ENCODE peak calls at places on chromosomes 1 and 21, in five cellular contexts. One of them, this sample, is unnamed. For H3K36me3, the result is how much of the 10 kb centered on the place peaks cover.

GRCh38 chr21:43792406-43792805 is 3.0 kb downstream of the RRP1 start:
- DNase-seq in K562: no peak
- DNase-seq in GM12878: no peak
- DNase-seq in GM23338: no peak
- DNase-seq in HepG2: no peak
- DNase-seq in this sample: no peak

GRCh38 chr1:244239261-244239770 is 188.2 kb downstream of the ZBTB18 start:
- DNase-seq in HepG2: no peak
- DNase-seq in K562: no peak
- DNase-seq in GM23338: no peak
- DNase-seq in GM12878: peak
- DNase-seq in this sample: no peak

GRCh38 chr1:161511018-161511755 is 5.9 kb downstream of the FCGR2A start:
- DNase-seq in K562: no peak
- DNase-seq in GM12878: no peak
- DNase-seq in GM23338: no peak
- DNase-seq in HepG2: no peak
- DNase-seq in this sample: no peak

GRCh38 chr1:182835811-182836210 is 3.3 kb upstream of the DHX9 start:
- DNase-seq in GM12878: no peak
- DNase-seq in GM23338: no peak
- DNase-seq in K562: no peak
- DNase-seq in HepG2: no peak
- DNase-seq in this sample: no peak

GRCh38 chr1:18926315-18927081 is 24.1 kb upstream of the ALDH4A1 start:
- DNase-seq in HepG2: no peak
- DNase-seq in GM23338: no peak
- DNase-seq in GM12878: peak
- DNase-seq in K562: peak
- DNase-seq in this sample: no peak

GRCh38 chr21:19853709-19854575 is 1144.3 kb upstream of the NCAM2 start:
- DNase-seq in HepG2: no peak
- DNase-seq in GM23338: peak
- DNase-seq in K562: peak
- DNase-seq in GM12878: no peak
- DNase-seq in this sample: peak

GRCh38 chr1:229363723-229364122 is 20.9 kb upstream of the CCSAP start:
- DNase-seq in K562: no peak
- DNase-seq in GM23338: peak
- DNase-seq in HepG2: no peak
- DNase-seq in GM12878: no peak
- DNase-seq in this sample: no peak

GRCh38 chr21:43609501-43610340 is 49.6 kb downstream of the HSF2BP start:
- DNase-seq in HepG2: peak
- DNase-seq in GM12878: no peak
- DNase-seq in GM23338: no peak
- DNase-seq in K562: no peak
- DNase-seq in this sample: no peak

GRCh38 chr1:116737020-116737854 is 17.0 kb upstream of the CD2 start:
- DNase-seq in GM23338: peak
- DNase-seq in K562: peak
- DNase-seq in HepG2: peak
- DNase-seq in GM12878: peak
- DNase-seq in this sample: peak

GRCh38 chr1:56411484-56412180 is 167.7 kb downstream of the PLPP3 start:
- DNase-seq in HepG2: no peak
- DNase-seq in GM23338: no peak
- DNase-seq in GM12878: no peak
- DNase-seq in K562: no peak
- DNase-seq in this sample: no peak

GRCh38 chr1:31348449-31348848 is 24.4 kb downstream of the FABP3 start:
- DNase-seq in GM12878: no peak
- DNase-seq in GM23338: no peak
- DNase-seq in HepG2: no peak
- DNase-seq in K562: no peak
- DNase-seq in this sample: no peak

GRCh38 chr1:108570128-108570527 is 10.2 kb downstream of the EEIG2 start:
- DNase-seq in GM12878: no peak
- DNase-seq in K562: no peak
- DNase-seq in HepG2: peak
- DNase-seq in GM23338: peak
- DNase-seq in this sample: no peak

GRCh38 chr1:226625832-226626576 is 77.4 kb downstream of the STUM start:
- DNase-seq in GM23338: no peak
- DNase-seq in HepG2: no peak
- DNase-seq in K562: no peak
- DNase-seq in GM12878: no peak
- DNase-seq in this sample: no peak

GRCh38 chr1:235423214-235423652 is 56.0 kb downstream of the TBCE start:
- DNase-seq in GM12878: peak
- DNase-seq in K562: no peak
- DNase-seq in GM23338: peak
- DNase-seq in HepG2: no peak
- DNase-seq in this sample: no peak

GRCh38 chr21:45306832-45307571 is 19.3 kb upstream of the POFUT2 start:
- DNase-seq in GM12878: no peak
- DNase-seq in HepG2: peak
- DNase-seq in GM23338: no peak
- DNase-seq in K562: peak
- DNase-seq in this sample: no peak

GRCh38 chr1:47104816-47105215 is 32.4 kb upstream of the CYP4A22 start:
- DNase-seq in K562: no peak
- DNase-seq in GM12878: no peak
- DNase-seq in GM23338: peak
- DNase-seq in HepG2: no peak
- DNase-seq in this sample: no peak

GRCh38 chr21:36381841-36382589 is 3.2 kb upstream of the CHAF1B start:
- DNase-seq in GM12878: no peak
- DNase-seq in GM23338: no peak
- DNase-seq in HepG2: no peak
- DNase-seq in K562: no peak
- DNase-seq in this sample: no peak

GRCh38 chr1:100478816-100479215 is 59.1 kb upstream of the GPR88 start:
- DNase-seq in GM23338: no peak
- DNase-seq in HepG2: no peak
- DNase-seq in GM12878: no peak
- DNase-seq in K562: no peak
- DNase-seq in this sample: no peak

GRCh38 chr1:156853761-156854160 is 5.2 kb downstream of the INSRR start:
- DNase-seq in K562: no peak
- DNase-seq in HepG2: no peak
- DNase-seq in GM12878: no peak
- DNase-seq in GM23338: no peak
- DNase-seq in this sample: no peak

GRCh38 chr1:43293896-43294760 is 6.7 kb upstream of the TIE1 start:
- DNase-seq in HepG2: no peak
- DNase-seq in K562: no peak
- DNase-seq in GM23338: no peak
- DNase-seq in GM12878: no peak
- DNase-seq in this sample: no peak

GRCh38 chr1:229717774-229718173 is 91.7 kb downstream of the URB2 start:
- DNase-seq in HepG2: peak
- DNase-seq in GM12878: no peak
- DNase-seq in GM23338: no peak
- DNase-seq in K562: no peak
- DNase-seq in this sample: no peak

GRCh38 chr1:198657550-198658064 is 18.8 kb downstream of the PTPRC start:
- DNase-seq in K562: no peak
- DNase-seq in GM23338: no peak
- DNase-seq in GM12878: no peak
- DNase-seq in HepG2: no peak
- DNase-seq in this sample: no peak

GRCh38 chr1:25820247-25821111 is 725 bp downstream of the MTFR1L start:
- DNase-seq in GM12878: peak
- DNase-seq in GM23338: peak
- DNase-seq in K562: peak
- DNase-seq in HepG2: peak
- DNase-seq in this sample: peak

GRCh38 chr1:33292726-33293340 is 28.1 kb downstream of the A3GALT2 start:
- DNase-seq in K562: no peak
- DNase-seq in HepG2: no peak
- DNase-seq in GM23338: no peak
- DNase-seq in GM12878: no peak
- DNase-seq in this sample: no peak

GRCh38 chr21:29299906-29300546 is 1.3 kb downstream of the BACH1 start:
- DNase-seq in GM23338: peak
- DNase-seq in HepG2: peak
- DNase-seq in K562: peak
- DNase-seq in GM12878: peak
- DNase-seq in this sample: no peak

GRCh38 chr1:23624440-23624839 is 65.1 kb upstream of the ID3 start:
- DNase-seq in GM23338: no peak
- DNase-seq in K562: no peak
- DNase-seq in GM12878: no peak
- DNase-seq in HepG2: no peak
- DNase-seq in this sample: no peak

GRCh38 chr1:44645466-44646244 is 28.6 kb downstream of the TMEM53 start:
- DNase-seq in GM23338: no peak
- DNase-seq in GM12878: no peak
- DNase-seq in K562: no peak
- DNase-seq in HepG2: no peak
- DNase-seq in this sample: no peak

GRCh38 chr1:89705901-89706699 is 73.2 kb downstream of the LRRC8C start:
- DNase-seq in GM23338: no peak
- DNase-seq in GM12878: peak
- DNase-seq in K562: no peak
- DNase-seq in HepG2: no peak
- DNase-seq in this sample: no peak

GRCh38 chr1:218299416-218299815 is 14.3 kb downstream of the RRP15 start:
- DNase-seq in GM23338: peak
- DNase-seq in HepG2: peak
- DNase-seq in K562: no peak
- DNase-seq in GM12878: no peak
- DNase-seq in this sample: no peak

DNA sequence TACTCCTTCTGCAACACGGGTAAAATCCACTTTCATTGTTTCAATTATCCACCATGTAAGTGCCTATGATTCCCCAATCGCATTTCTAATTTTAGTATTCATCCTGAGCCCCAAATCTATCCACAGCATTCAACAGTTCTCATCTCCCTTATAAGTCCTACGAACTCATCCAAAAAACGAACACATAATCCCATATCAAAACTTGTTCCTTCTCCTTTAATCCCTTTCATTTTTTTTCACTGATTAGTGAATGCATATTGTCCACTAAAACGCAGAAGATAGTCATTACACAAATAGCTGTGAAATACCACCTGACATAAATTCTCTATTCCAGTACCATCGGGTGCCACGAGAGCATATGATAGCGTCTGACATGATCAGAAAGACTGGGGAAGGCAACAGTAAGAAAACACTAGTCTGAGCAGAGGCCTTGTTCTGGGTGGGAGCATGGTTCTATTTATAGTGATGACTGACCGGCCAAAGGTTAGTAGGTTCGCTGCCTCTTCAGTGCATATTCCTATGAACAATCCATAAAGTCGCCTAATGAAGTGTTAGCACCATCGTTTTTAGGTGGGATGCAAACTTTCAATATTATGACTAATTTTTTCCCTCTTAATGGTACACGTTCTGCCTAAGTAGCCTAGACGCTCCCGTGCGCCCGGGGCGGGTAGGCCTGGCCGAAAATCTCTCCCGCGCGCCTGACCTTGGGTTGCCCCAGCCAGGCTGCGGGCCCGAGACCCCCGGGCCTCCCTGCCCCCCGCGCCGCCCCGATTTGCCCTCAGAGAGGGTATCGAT is 648 bp downstream of the ATP5PF start:
- DNase-seq in GM23338: peak
- DNase-seq in HepG2: peak
- DNase-seq in GM12878: no peak
- DNase-seq in K562: no peak
- DNase-seq in this sample: no peak
- TF ChIP-seq CREB1 in GM23338: no peak
- TF ChIP-seq CREB1 in HepG2: no peak
- TF ChIP-seq CREB1 in GM12878: no peak
- TF ChIP-seq CREB1 in K562: no peak
- TF ChIP-seq CREB1 in this sample: no peak

GRCh38 chr1:63245186-63245585 is 77.2 kb upstream of the FOXD3 start:
- DNase-seq in K562: no peak
- DNase-seq in GM12878: no peak
- DNase-seq in GM23338: no peak
- DNase-seq in HepG2: no peak
- DNase-seq in this sample: no peak
- H3K36me3 ChIP-seq in K562: under half
- H3K36me3 ChIP-seq in GM12878: under half
- H3K36me3 ChIP-seq in GM23338: under half
- H3K36me3 ChIP-seq in HepG2: under half
- H3K36me3 ChIP-seq in this sample: under half

GRCh38 chr1:62371375-62371774 is 52.1 kb upstream of the KANK4 start:
- DNase-seq in GM23338: no peak
- DNase-seq in HepG2: no peak
- DNase-seq in K562: no peak
- DNase-seq in GM12878: no peak
- DNase-seq in this sample: no peak
- TF ChIP-seq CREB1 in GM23338: no peak
- TF ChIP-seq CREB1 in HepG2: no peak
- TF ChIP-seq CREB1 in K562: no peak
- TF ChIP-seq CREB1 in GM12878: no peak
- TF ChIP-seq CREB1 in this sample: no peak

GRCh38 chr1:193212637-193213036 is 26.2 kb upstream of the B3GALT2 start:
- DNase-seq in GM12878: no peak
- DNase-seq in HepG2: no peak
- DNase-seq in GM23338: no peak
- DNase-seq in K562: no peak
- DNase-seq in this sample: no peak

GRCh38 chr1:193213998-193214397 is 27.6 kb upstream of the B3GALT2 start:
- DNase-seq in GM23338: no peak
- DNase-seq in HepG2: no peak
- DNase-seq in GM12878: no peak
- DNase-seq in K562: no peak
- DNase-seq in this sample: no peak

GRCh38 chr1:193211539-193211938 is 25.1 kb upstream of the B3GALT2 start:
- DNase-seq in K562: no peak
- DNase-seq in GM23338: no peak
- DNase-seq in GM12878: peak
- DNase-seq in HepG2: peak
- DNase-seq in this sample: no peak

GRCh38 chr1:193216920-193217319 is 30.5 kb upstream of the B3GALT2 start:
- DNase-seq in GM12878: peak
- DNase-seq in K562: no peak
- DNase-seq in HepG2: no peak
- DNase-seq in GM23338: peak
- DNase-seq in this sample: peak

DNA sequence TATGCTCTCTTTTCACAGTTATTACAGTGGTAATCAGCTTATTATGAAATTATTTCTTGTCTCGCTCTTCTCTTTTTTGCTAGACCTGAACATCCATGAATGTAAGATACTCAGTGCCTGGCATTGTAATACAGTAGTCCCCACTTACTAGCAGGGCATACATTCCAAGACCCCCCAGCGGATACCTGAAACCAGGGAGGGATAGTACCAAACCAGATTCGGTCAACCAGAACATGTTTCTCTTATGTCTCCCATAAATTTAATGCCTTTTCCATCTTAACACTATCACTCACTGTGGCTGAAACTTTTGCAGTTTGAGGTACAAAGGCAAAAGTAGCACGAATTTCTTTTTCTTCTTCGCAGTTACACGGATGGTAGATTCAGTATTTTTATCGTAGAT is 24.6 kb upstream of the B3GALT2 start:
- DNase-seq in GM12878: no peak
- DNase-seq in HepG2: no peak
- DNase-seq in K562: no peak
- DNase-seq in GM23338: no peak
- DNase-seq in this sample: no peak
- H3K36me3 ChIP-seq in GM12878: under half
- H3K36me3 ChIP-seq in HepG2: under half
- H3K36me3 ChIP-seq in K562: half or more
- H3K36me3 ChIP-seq in GM23338: under half
- H3K36me3 ChIP-seq in this sample: under half

GRCh38 chr1:175155936-175156335 is 36.6 kb downstream of the KIAA0040 start:
- DNase-seq in HepG2: no peak
- DNase-seq in K562: no peak
- DNase-seq in GM23338: no peak
- DNase-seq in GM12878: no peak
- DNase-seq in this sample: no peak
- TF ChIP-seq CREB1 in HepG2: no peak
- TF ChIP-seq CREB1 in K562: no peak
- TF ChIP-seq CREB1 in GM23338: no peak
- TF ChIP-seq CREB1 in GM12878: no peak
- TF ChIP-seq CREB1 in this sample: no peak

This sample was measured in H1.